ENCODE peak calls at places on chromosomes 16 and 17, in seven cellular contexts. One of them, this sample, is unnamed.

GRCh38 chr17:57926723-57927047 is 28.5 kb downstream of the CUEDC1 start:
- DNase-seq in activated T-cell treated with anti-CD3 and anti-CD28 coated beads, Interleukin-2, amount 50 U/mL, for 24 hours: no peak
- DNase-seq in HCEC 1CT: no peak
- DNase-seq in thoracic aorta: no peak
- DNase-seq in HuH-7: no peak
- DNase-seq in DMS 273 treated with DMSO at 0.1 percent for 48 hours: no peak
- DNase-seq in NCI-H1048: no peak
- DNase-seq in this sample: no peak

GRCh38 chr17:64448665-64449512 is at the start of gene MILR1:
- DNase-seq in HuH-7: no peak
- DNase-seq in DMS 273 treated with DMSO at 0.1 percent for 48 hours: no peak
- DNase-seq in activated T-cell treated with anti-CD3 and anti-CD28 coated beads, Interleukin-2, amount 50 U/mL, for 24 hours: no peak
- DNase-seq in NCI-H1048: no peak
- DNase-seq in HCEC 1CT: peak
- DNase-seq in thoracic aorta: no peak
- DNase-seq in this sample: peak

GRCh38 chr17:27555364-27555763 is 75.6 kb upstream of the LGALS9 start:
- DNase-seq in DMS 273 treated with DMSO at 0.1 percent for 48 hours: no peak
- DNase-seq in NCI-H1048: no peak
- DNase-seq in thoracic aorta: no peak
- DNase-seq in HCEC 1CT: no peak
- DNase-seq in activated T-cell treated with anti-CD3 and anti-CD28 coated beads, Interleukin-2, amount 50 U/mL, for 24 hours: no peak
- DNase-seq in HuH-7: no peak
- DNase-seq in this sample: no peak

GRCh38 chr17:33438136-33438535 is 145.0 kb upstream of the ASIC2 start:
- DNase-seq in HuH-7: no peak
- DNase-seq in HCEC 1CT: no peak
- DNase-seq in DMS 273 treated with DMSO at 0.1 percent for 48 hours: no peak
- DNase-seq in NCI-H1048: no peak
- DNase-seq in thoracic aorta: no peak
- DNase-seq in activated T-cell treated with anti-CD3 and anti-CD28 coated beads, Interleukin-2, amount 50 U/mL, for 24 hours: no peak
- DNase-seq in this sample: peak

GRCh38 chr17:2262146-2262587 is 41.4 kb downstream of the SMG6 start:
- DNase-seq in DMS 273 treated with DMSO at 0.1 percent for 48 hours: no peak
- DNase-seq in activated T-cell treated with anti-CD3 and anti-CD28 coated beads, Interleukin-2, amount 50 U/mL, for 24 hours: no peak
- DNase-seq in NCI-H1048: no peak
- DNase-seq in HuH-7: no peak
- DNase-seq in HCEC 1CT: peak
- DNase-seq in thoracic aorta: no peak
- DNase-seq in this sample: peak

GRCh38 chr16:2498531-2499253 is 15.1 kb upstream of the ATP6V0C start:
- DNase-seq in HuH-7: no peak
- DNase-seq in DMS 273 treated with DMSO at 0.1 percent for 48 hours: no peak
- DNase-seq in NCI-H1048: no peak
- DNase-seq in activated T-cell treated with anti-CD3 and anti-CD28 coated beads, Interleukin-2, amount 50 U/mL, for 24 hours: no peak
- DNase-seq in HCEC 1CT: no peak
- DNase-seq in thoracic aorta: no peak
- DNase-seq in this sample: no peak

GRCh38 chr16:66474750-66475199 is 47.7 kb downstream of the BEAN1 start:
- DNase-seq in HCEC 1CT: no peak
- DNase-seq in thoracic aorta: no peak
- DNase-seq in DMS 273 treated with DMSO at 0.1 percent for 48 hours: no peak
- DNase-seq in HuH-7: no peak
- DNase-seq in activated T-cell treated with anti-CD3 and anti-CD28 coated beads, Interleukin-2, amount 50 U/mL, for 24 hours: no peak
- DNase-seq in NCI-H1048: no peak
- DNase-seq in this sample: peak

GRCh38 chr17:41547921-41548843 is 20.1 kb upstream of the KRT19 start:
- DNase-seq in activated T-cell treated with anti-CD3 and anti-CD28 coated beads, Interleukin-2, amount 50 U/mL, for 24 hours: peak
- DNase-seq in HCEC 1CT: peak
- DNase-seq in DMS 273 treated with DMSO at 0.1 percent for 48 hours: peak
- DNase-seq in HuH-7: no peak
- DNase-seq in NCI-H1048: no peak
- DNase-seq in thoracic aorta: peak
- DNase-seq in this sample: peak

GRCh38 chr17:4485676-4486646 is 12.7 kb upstream of the SPNS2 start:
- DNase-seq in thoracic aorta: no peak
- DNase-seq in activated T-cell treated with anti-CD3 and anti-CD28 coated beads, Interleukin-2, amount 50 U/mL, for 24 hours: peak
- DNase-seq in NCI-H1048: no peak
- DNase-seq in HCEC 1CT: no peak
- DNase-seq in HuH-7: no peak
- DNase-seq in DMS 273 treated with DMSO at 0.1 percent for 48 hours: no peak
- DNase-seq in this sample: no peak

GRCh38 chr16:28874406-28874805 is 3.9 kb upstream of the ATP2A1 start:
- DNase-seq in DMS 273 treated with DMSO at 0.1 percent for 48 hours: no peak
- DNase-seq in HCEC 1CT: no peak
- DNase-seq in HuH-7: no peak
- DNase-seq in NCI-H1048: no peak
- DNase-seq in thoracic aorta: no peak
- DNase-seq in activated T-cell treated with anti-CD3 and anti-CD28 coated beads, Interleukin-2, amount 50 U/mL, for 24 hours: no peak
- DNase-seq in this sample: no peak

GRCh38 chr17:37614391-37614790 is 5.2 kb upstream of the SYNRG start:
- DNase-seq in activated T-cell treated with anti-CD3 and anti-CD28 coated beads, Interleukin-2, amount 50 U/mL, for 24 hours: no peak
- DNase-seq in HuH-7: no peak
- DNase-seq in NCI-H1048: no peak
- DNase-seq in HCEC 1CT: peak
- DNase-seq in thoracic aorta: no peak
- DNase-seq in DMS 273 treated with DMSO at 0.1 percent for 48 hours: no peak
- DNase-seq in this sample: peak